ENCODE peak calls at places on chromosomes 1 and 21, in five cellular contexts. V is AG04450; N is GM23338; W is CD4-positive, alpha-beta T cell; F is fibroblast of pulmonary artery. L is an unnamed sample.

GRCh38 chr1:7644906-7645750 is 126.0 kb upstream of the VAMP3 start:
- DNase-seq in V (peak; percentile 43), N (no peak), W (no peak), F (no peak), L (no peak)

GRCh38 chr1:197663178-197663953 is 111.9 kb downstream of the DENND1B start:
- DNase-seq in V (no peak), N (peak; percentile 29), W (no peak), F (no peak), L (no peak)

GRCh38 chr1:209427277-209427676 is 156.2 kb upstream of the CAMK1G start:
- DNase-seq in V (no peak), N (no peak), W (no peak), F (no peak), L (no peak)

GRCh38 chr1:163240705-163241104 is 38.0 kb upstream of the RGS5 start:
- DNase-seq in V (no peak), N (no peak), W (no peak), F (no peak), L (no peak)

GRCh38 chr1:50080904-50081586 is 27.7 kb upstream of the ELAVL4 start:
- DNase-seq in V (no peak), N (peak; percentile 59), W (no peak), F (no peak), L (no peak)

GRCh38 chr1:248752119-248752931 is 3.2 kb downstream of the LYPD8 start:
- DNase-seq in V (no peak), N (no peak), W (no peak), F (peak; percentile 2), L (no peak)

GRCh38 chr1:183598386-183598785 is 8.1 kb upstream of the NCF2 start:
- DNase-seq in V (no peak), N (no peak), W (no peak), F (no peak), L (peak; percentile 8)

GRCh38 chr1:169138866-169139670 is 32.6 kb downstream of the ATP1B1 start:
- DNase-seq in V (no peak), N (peak; percentile 34), W (no peak), F (no peak), L (no peak)

GRCh38 chr1:92482665-92483441 is 3.9 kb downstream of the GFI1 start:
- DNase-seq in V (no peak), N (peak; percentile 62), W (peak; percentile 32), F (no peak), L (no peak)

GRCh38 chr21:42570841-42571387 is 57.3 kb downstream of the SLC37A1 start:
- DNase-seq in V (no peak), N (peak; percentile 36), W (no peak), F (no peak), L (no peak)

GRCh38 chr1:10621906-10622305 is 147.2 kb downstream of the PEX14 start:
- DNase-seq in V (no peak), N (no peak), W (no peak), F (no peak), L (no peak)

GRCh38 chr1:234769284-234769998 is 159.5 kb upstream of the IRF2BP2 start:
- DNase-seq in V (no peak), N (no peak), W (no peak), F (no peak), L (no peak)

GRCh38 chr1:85244271-85245053 is 15.0 kb downstream of the C1orf52 start:
- DNase-seq in V (no peak), N (no peak), W (no peak), F (peak; percentile 52), L (peak; percentile 42)

GRCh38 chr1:226233293-226233692 is 9.8 kb downstream of the MIXL1 start:
- DNase-seq in V (no peak), N (no peak), W (no peak), F (no peak), L (no peak)

GRCh38 chr1:202713110-202713509 is 2.9 kb upstream of the SYT2 start:
- DNase-seq in V (no peak), N (no peak), W (no peak), F (peak; percentile 49), L (peak; percentile 9)

GRCh38 chr1:241250465-241250864 is 106.5 kb downstream of the RGS7 start:
- DNase-seq in V (no peak), N (no peak), W (no peak), F (no peak), L (no peak)

GRCh38 chr1:222124602-222125001 is 382.7 kb upstream of the DUSP10 start:
- DNase-seq in V (no peak), N (peak; percentile 63), W (no peak), F (no peak), L (no peak)

GRCh38 chr1:10152709-10153284 is 57.6 kb upstream of the KIF1B start:
- DNase-seq in V (peak; percentile 16), N (peak; percentile 76), W (no peak), F (peak; percentile 67), L (peak; percentile 70)

GRCh38 chr21:27703806-27704205 is 736.9 kb upstream of the ADAMTS5 start:
- DNase-seq in V (no peak), N (no peak), W (no peak), F (no peak), L (no peak)

GRCh38 chr1:45753248-45754037 is 3.0 kb upstream of the IPP start:
- DNase-seq in V (no peak), N (peak; percentile 53), W (no peak), F (no peak), L (no peak)

GRCh38 chr1:36803870-36804560 is 230.3 kb downstream of the GRIK3 start:
- DNase-seq in V (no peak), N (no peak), W (no peak), F (no peak), L (no peak)

GRCh38 chr1:24095140-24095859 is 16.6 kb downstream of the MYOM3 start:
- DNase-seq in V (no peak), N (peak; percentile 20), W (no peak), F (no peak), L (no peak)

GRCh38 chr1:87017994-87018672 is 103.7 kb downstream of the HS2ST1 start:
- DNase-seq in V (no peak), N (peak; percentile 11), W (no peak), F (peak; percentile 27), L (peak; percentile 58)

GRCh38 chr21:42775891-42776290 is 103.4 kb downstream of the WDR4 start:
- DNase-seq in V (no peak), N (no peak), W (no peak), F (no peak), L (no peak)

GRCh38 chr1:240820816-240821215 is 208.9 kb upstream of the GREM2 start:
- DNase-seq in V (no peak), N (no peak), W (no peak), F (no peak), L (no peak)

GRCh38 chr1:162019006-162019405 is 4.7 kb downstream of the OLFML2B start:
- DNase-seq in V (peak; percentile 33), N (no peak), W (no peak), F (peak; percentile 73), L (peak; percentile 82)

GRCh38 chr1:39310015-39310414 is 105.5 kb downstream of the MACF1 start:
- DNase-seq in V (no peak), N (no peak), W (no peak), F (no peak), L (no peak)

GRCh38 chr1:24284156-24284471 is 35.0 kb upstream of the GRHL3 start:
- DNase-seq in V (no peak), N (no peak), W (no peak), F (no peak), L (no peak)

GRCh38 chr21:25186278-25186677 is 421.0 kb downstream of the MRPL39 start:
- DNase-seq in V (no peak), N (no peak), W (no peak), F (no peak), L (no peak)

GRCh38 chr1:43991476-43992231 is at the start of gene CCDC24:
- DNase-seq in V (peak; percentile 24), N (peak; percentile 85), W (peak; percentile 45), F (peak; percentile 80), L (peak; percentile 77)

GRCh38 chr1:222634180-222635013 is 16.5 kb downstream of the MIA3 start:
- DNase-seq in V (peak; percentile 85), N (peak; percentile 94), W (peak; percentile 34), F (peak; percentile 95), L (peak; percentile 94)

GRCh38 chr1:167152192-167152876 is 58.5 kb downstream of the STYXL2 start:
- DNase-seq in V (no peak), N (peak; percentile 8), W (no peak), F (no peak), L (no peak)

GRCh38 chr1:186152227-186152944 is 222.7 kb downstream of the TPR start:
- DNase-seq in V (peak; percentile 7), N (no peak), W (no peak), F (peak; percentile 65), L (peak; percentile 62)

DNA sequence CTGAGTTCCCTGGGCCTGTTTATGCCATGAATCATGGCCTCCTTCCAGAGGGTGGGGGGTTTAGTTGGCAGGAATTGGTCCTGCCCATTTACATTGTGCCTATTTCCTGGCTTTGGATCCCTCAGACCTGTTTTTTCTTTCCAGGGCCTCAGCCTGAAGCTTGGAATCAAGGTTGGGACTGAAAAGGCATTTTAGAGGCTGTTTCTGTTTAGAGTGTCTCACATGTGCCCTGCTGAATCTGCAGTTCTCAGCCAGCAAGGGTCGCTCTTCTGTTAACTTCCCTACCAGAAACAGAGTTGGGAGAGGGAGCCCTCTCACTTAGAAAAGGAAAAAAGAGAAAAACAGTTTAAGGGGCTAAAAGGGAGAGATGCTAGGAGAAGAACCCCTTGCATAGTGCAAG is 191.1 kb downstream of the PTPRC start:
- DNase-seq in V (no peak), N (peak; percentile 68), W (no peak), F (peak; percentile 56), L (peak; percentile 63)
- TF ChIP-seq CTCF in V (peak; percentile 43), N (peak; percentile 75), W (no peak), F (peak; percentile 48), L (peak; percentile 32)

DNA sequence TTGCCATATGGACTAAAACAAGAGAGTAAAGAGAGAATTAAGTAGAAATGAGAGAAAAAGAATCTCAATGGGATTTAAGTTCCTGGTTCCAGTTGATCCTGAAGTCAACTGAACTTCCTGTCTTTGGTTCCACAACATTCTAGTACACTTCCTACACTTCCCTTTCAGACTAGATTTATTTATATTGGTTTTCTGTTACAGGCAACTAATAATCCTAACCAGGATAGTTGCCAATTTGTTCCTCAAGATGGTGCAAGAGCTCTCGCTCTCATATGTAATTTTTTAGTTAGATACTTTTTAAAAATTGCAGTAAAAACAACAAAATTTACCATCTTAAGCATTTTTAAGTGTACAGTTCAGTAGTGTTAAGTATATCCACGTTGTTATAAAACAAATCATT is 28.8 kb upstream of the TRIM45 start:
- DNase-seq in V (no peak), N (no peak), W (no peak), F (no peak), L (no peak)
- TF ChIP-seq CTCF in V (no peak), N (no peak), W (no peak), F (no peak), L (no peak)

DNA sequence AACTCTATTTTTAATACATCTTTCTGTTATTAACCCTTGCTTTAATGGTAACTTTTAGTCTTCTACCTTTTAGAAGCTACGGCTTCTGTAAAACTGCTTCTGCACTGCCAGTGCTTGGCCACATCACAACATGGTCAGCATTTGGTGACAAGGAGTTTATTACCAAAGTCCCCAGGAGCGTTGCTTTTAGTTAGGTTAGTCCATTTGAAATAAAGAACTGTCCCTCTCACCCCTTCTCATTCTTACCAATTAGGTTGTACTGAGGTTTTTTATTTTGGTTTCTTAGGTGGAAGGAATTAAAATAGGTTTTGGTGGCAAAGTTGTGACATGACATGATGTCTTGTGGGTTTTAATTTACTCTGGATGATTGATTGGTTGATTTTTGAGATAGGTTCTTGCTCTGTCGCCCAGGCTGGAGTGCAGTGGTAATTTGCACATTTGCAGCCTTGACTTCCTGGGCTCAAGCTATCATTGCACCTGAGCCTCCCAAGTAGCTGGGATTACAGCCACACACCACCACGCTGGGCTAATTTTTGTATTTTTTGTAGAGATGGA is 39.2 kb downstream of the SPEN start:
- DNase-seq in V (no peak), N (no peak), W (no peak), F (no peak), L (no peak)
- TF ChIP-seq CTCF in V (no peak), N (no peak), W (no peak), F (no peak), L (no peak)

GRCh38 chr1:35577071-35577998 is 4.2 kb downstream of the TFAP2E start:
- DNase-seq in V (no peak), N (peak; percentile 79), W (peak; percentile 35), F (no peak), L (no peak)
- TF ChIP-seq CTCF in V (no peak), N (no peak), W (no peak), F (no peak), L (no peak)

L was measured in cardiac fibroblast.